ENCODE peak calls at places on chromosome 21, in eight cellular contexts. N is sigmoid colon; C is activated CD4-positive, alpha-beta T cell treated with anti-CD3 and anti-CD28 coated beads, Interleukin-2, amount 10 ng/mL, durations not matched to agents 7 days and 5 days; W is effector CD4-positive, alpha-beta T cell; Z is T-helper 22 cell; Y is NCI-H510A treated with DMSO at 0.1 percent for 48 hours; A is H4; V is SK-N-SH. H is an unnamed sample.
A peak's percentile ranks its signal among the peaks of the same experiment; 100 is the strongest.

GRCh38 chr21:37484535-37485474 is 118.2 kb downstream of the DYRK1A start:
- DNase-seq in C (no peak), N (no peak), Y (no peak), W (no peak), V (no peak), A (no peak), Z (no peak), H (no peak)

GRCh38 chr21:42622284-42622683 is 31.1 kb upstream of the PDE9A start:
- DNase-seq in C (no peak), N (no peak), A (no peak), W (no peak), Z (no peak), V (no peak), Y (no peak), H (no peak)

GRCh38 chr21:39818557-39818956 is 48.7 kb upstream of the PCP4 start:
- DNase-seq in W (no peak), Y (no peak), Z (no peak), C (no peak), V (no peak), N (no peak), A (no peak), H (no peak)

GRCh38 chr21:42781150-42781980 is 98.0 kb downstream of the WDR4 start:
- DNase-seq in Z (no peak), C (no peak), Y (peak; percentile 77), V (peak; percentile 83), N (no peak), A (no peak), W (no peak), H (no peak)

GRCh38 chr21:31894441-31894840 is 21.6 kb downstream of the HUNK start:
- DNase-seq in N (no peak), Z (no peak), Y (no peak), A (no peak), W (no peak), V (peak; percentile 44), C (no peak), H (no peak)

GRCh38 chr21:45868086-45868485 is 113.5 kb upstream of the COL6A1 start:
- DNase-seq in V (no peak), Z (no peak), W (no peak), C (no peak), A (no peak), Y (no peak), N (peak; percentile 43), H (no peak)

GRCh38 chr21:32448803-32449594 is 36.5 kb downstream of the EVA1C start:
- DNase-seq in N (no peak), Z (no peak), V (no peak), C (no peak), W (no peak), A (no peak), Y (no peak), H (no peak)

GRCh38 chr21:27693376-27693775 is 726.5 kb upstream of the ADAMTS5 start:
- DNase-seq in V (no peak), W (no peak), C (no peak), A (peak; percentile 32), N (no peak), Y (no peak), Z (no peak), H (no peak)

GRCh38 chr21:29490016-29490415 is 191.3 kb downstream of the BACH1 start:
- DNase-seq in V (no peak), Z (no peak), C (no peak), W (no peak), N (no peak), A (no peak), Y (no peak), H (no peak)

GRCh38 chr21:46122758-46123683 is 25.1 kb downstream of the COL6A2 start:
- DNase-seq in N (peak; percentile 59), Z (no peak), W (no peak), Y (no peak), V (peak; percentile 21), C (no peak), A (no peak), H (no peak)

GRCh38 chr21:39029086-39029772 is 154.0 kb downstream of the PSMG1 start:
- DNase-seq in V (peak; percentile 77), Y (no peak), W (no peak), N (peak; percentile 10), A (no peak), C (no peak), Z (no peak), H (no peak)

GRCh38 chr21:26007911-26008579 is 162.5 kb downstream of the APP start:
- DNase-seq in Z (no peak), Y (peak; percentile 77), N (no peak), C (no peak), W (no peak), V (no peak), A (peak; percentile 23), H (no peak)

GRCh38 chr21:15809818-15810217 is 80.0 kb downstream of the USP25 start:
- DNase-seq in V (no peak), Y (peak; percentile 49), N (no peak), C (no peak), A (no peak), W (no peak), Z (no peak), H (no peak)

GRCh38 chr21:36981049-36981391 is 14.6 kb upstream of the HLCS start:
- DNase-seq in A (no peak), V (no peak), C (no peak), Z (no peak), W (no peak), N (no peak), Y (no peak), H (no peak)

GRCh38 chr21:33682992-33683627 is 40.8 kb downstream of the ITSN1 start:
- DNase-seq in V (no peak), C (no peak), A (peak; percentile 47), W (no peak), Y (no peak), Z (no peak), N (no peak), H (no peak)

GRCh38 chr21:20040768-20041167 is 957.4 kb upstream of the NCAM2 start:
- DNase-seq in Z (no peak), W (no peak), Y (no peak), V (no peak), A (no peak), C (no peak), N (no peak), H (no peak)